ENCODE peak calls at places on chromosomes 7 and 10, in six cellular contexts. C is CD8-positive, alpha-beta T cell; N is HCT116; X is fibroblast of pulmonary artery; E is suprapubic skin; G is MM.1S. D is an unnamed sample.

GRCh38 chr10:108166401-108166800 is 1001.9 kb upstream of the SORCS1 start:
- DNase-seq in C (no peak), N (no peak), X (no peak), E (no peak), G (no peak), D (no peak)

GRCh38 chr10:72719941-72720592 is 28.1 kb downstream of the MCU start:
- DNase-seq in C (no peak), N (no peak), X (no peak), E (no peak), G (no peak), D (no peak)

GRCh38 chr7:100568936-100569844 is 4.5 kb downstream of the SAP25 start:
- DNase-seq in C (peak), N (no peak), X (peak), E (no peak), G (no peak), D (peak)

GRCh38 chr10:117449636-117450035 is 74.4 kb upstream of the PDZD8 start:
- DNase-seq in C (no peak), N (peak), X (no peak), E (no peak), G (no peak), D (peak)

GRCh38 chr7:96297873-96298272 is 24.0 kb downstream of the SLC25A13 start:
- DNase-seq in C (no peak), N (no peak), X (no peak), E (no peak), G (no peak), D (no peak)

GRCh38 chr7:145016068-145016467 is 180.2 kb upstream of the TPK1 start:
- DNase-seq in C (no peak), N (no peak), X (no peak), E (no peak), G (no peak), D (no peak)

GRCh38 chr7:19991936-19992335 is 218.5 kb upstream of the TMEM196 start:
- DNase-seq in C (no peak), N (no peak), X (no peak), E (no peak), G (no peak), D (no peak)

GRCh38 chr7:13829914-13830603 is 159.4 kb downstream of the ETV1 start:
- DNase-seq in C (no peak), N (no peak), X (peak), E (no peak), G (no peak), D (no peak)

GRCh38 chr7:36967387-36967786 is 243.1 kb upstream of the AOAH start:
- DNase-seq in C (no peak), N (peak), X (peak), E (no peak), G (peak), D (peak)

GRCh38 chr7:77702451-77703219 is 6.4 kb downstream of the RSBN1L start:
- DNase-seq in C (no peak), N (no peak), X (no peak), E (no peak), G (no peak), D (no peak)

GRCh38 chr7:120951309-120951706 is 731 bp downstream of the ING3 start:
- DNase-seq in C (no peak), N (no peak), X (no peak), E (no peak), G (no peak), D (no peak)

GRCh38 chr10:114749014-114749413 is 72.6 kb upstream of the FHIP2A start:
- DNase-seq in C (no peak), N (no peak), X (peak), E (no peak), G (no peak), D (no peak)

GRCh38 chr7:39310699-39311098 is 255.5 kb upstream of the YAE1 start:
- DNase-seq in C (no peak), N (no peak), X (no peak), E (no peak), G (no peak), D (no peak)

GRCh38 chr7:68186072-68186471 is 1189.4 kb downstream of the TYW1 start:
- DNase-seq in C (no peak), N (no peak), X (no peak), E (no peak), G (no peak), D (no peak)

GRCh38 chr10:122112021-122112616 is 123.2 kb downstream of the TACC2 start:
- DNase-seq in C (no peak), N (peak), X (peak), E (no peak), G (no peak), D (no peak)

GRCh38 chr7:33873518-33873917 is 31.8 kb upstream of the BMPER start:
- DNase-seq in C (no peak), N (no peak), X (no peak), E (no peak), G (no peak), D (no peak)

GRCh38 chr10:29343607-29344038 is 54.8 kb downstream of the LYZL1 start:
- DNase-seq in C (no peak), N (no peak), X (peak), E (no peak), G (no peak), D (no peak)

GRCh38 chr7:87627634-87627994 is 584 bp upstream of the RUNDC3B start:
- DNase-seq in C (no peak), N (no peak), X (peak), E (no peak), G (no peak), D (no peak)

GRCh38 chr10:16809074-16809718 is 8.0 kb downstream of the RSU1 start:
- DNase-seq in C (peak), N (peak), X (peak), E (no peak), G (peak), D (peak)

GRCh38 chr7:134755422-134756022 is 23.9 kb upstream of the CALD1 start:
- DNase-seq in C (no peak), N (no peak), X (peak), E (no peak), G (no peak), D (no peak)

GRCh38 chr10:89332092-89332633 is 4.4 kb downstream of the IFIT3 start:
- DNase-seq in C (no peak), N (no peak), X (peak), E (no peak), G (peak), D (peak)

GRCh38 chr7:45238806-45239205 is 81.2 kb downstream of the RAMP3 start:
- DNase-seq in C (no peak), N (no peak), X (no peak), E (no peak), G (no peak), D (no peak)

GRCh38 chr7:100071018-100071723 is 10.4 kb downstream of the ZNF3 start:
- DNase-seq in C (no peak), N (no peak), X (no peak), E (no peak), G (no peak), D (no peak)

GRCh38 chr7:66277492-66277891 is 72.4 kb downstream of the TPST1 start:
- DNase-seq in C (no peak), N (no peak), X (no peak), E (no peak), G (no peak), D (no peak)

GRCh38 chr7:95960706-95961244 is 188.4 kb downstream of the DYNC1I1 start:
- DNase-seq in C (no peak), N (no peak), X (no peak), E (no peak), G (no peak), D (no peak)

GRCh38 chr7:93117327-93117726 is 452 bp downstream of the SAMD9 start:
- DNase-seq in C (no peak), N (no peak), X (no peak), E (no peak), G (no peak), D (peak)

GRCh38 chr10:102975483-102976057 is 57.5 kb downstream of the CNNM2 start:
- DNase-seq in C (no peak), N (no peak), X (no peak), E (no peak), G (no peak), D (no peak)

GRCh38 chr7:155190608-155191536 is 106.8 kb upstream of the INSIG1 start:
- DNase-seq in C (peak), N (no peak), X (peak), E (no peak), G (peak), D (peak)

GRCh38 chr7:112790651-112790973 is 419 bp upstream of the TMEM168 start:
- DNase-seq in C (no peak), N (no peak), X (no peak), E (no peak), G (peak), D (peak)

GRCh38 chr7:100773491-100773890 is 40.1 kb downstream of the ZAN start:
- DNase-seq in C (no peak), N (no peak), X (no peak), E (no peak), G (no peak), D (no peak)

GRCh38 chr7:69691734-69692133 is 93.5 kb downstream of the AUTS2 start:
- DNase-seq in C (no peak), N (no peak), X (no peak), E (no peak), G (no peak), D (no peak)

GRCh38 chr7:46131916-46132795 is 211.1 kb upstream of the IGFBP3 start:
- DNase-seq in C (no peak), N (no peak), X (no peak), E (no peak), G (no peak), D (no peak)

GRCh38 chr7:26036092-26036491 is 115.9 kb upstream of the NFE2L3 start:
- DNase-seq in C (no peak), N (no peak), X (no peak), E (no peak), G (no peak), D (no peak)

GRCh38 chr7:12674861-12675260 is 12.6 kb upstream of the ARL4A start:
- DNase-seq in C (peak), N (no peak), X (peak), E (no peak), G (peak), D (peak)

GRCh38 chr7:39624202-39624807 is 933 bp downstream of the RALA start:
- DNase-seq in C (no peak), N (no peak), X (peak), E (no peak), G (peak), D (peak)

GRCh38 chr10:22317771-22318565 is 1.8 kb downstream of the COMMD3 start:
- DNase-seq in C (no peak), N (no peak), X (no peak), E (no peak), G (peak), D (peak)

GRCh38 chr10:22316286-22317120 is at the start of gene COMMD3:
- DNase-seq in C (peak), N (no peak), X (peak), E (peak), G (peak), D (peak)

GRCh38 chr10:22315455-22316285 is 518 bp upstream of the COMMD3 start:
- DNase-seq in C (no peak), N (no peak), X (no peak), E (peak), G (no peak), D (peak)

GRCh38 chr10:22317121-22317370 is 858 bp downstream of the COMMD3 start:
- DNase-seq in C (no peak), N (no peak), X (no peak), E (no peak), G (peak), D (peak)

DNA sequence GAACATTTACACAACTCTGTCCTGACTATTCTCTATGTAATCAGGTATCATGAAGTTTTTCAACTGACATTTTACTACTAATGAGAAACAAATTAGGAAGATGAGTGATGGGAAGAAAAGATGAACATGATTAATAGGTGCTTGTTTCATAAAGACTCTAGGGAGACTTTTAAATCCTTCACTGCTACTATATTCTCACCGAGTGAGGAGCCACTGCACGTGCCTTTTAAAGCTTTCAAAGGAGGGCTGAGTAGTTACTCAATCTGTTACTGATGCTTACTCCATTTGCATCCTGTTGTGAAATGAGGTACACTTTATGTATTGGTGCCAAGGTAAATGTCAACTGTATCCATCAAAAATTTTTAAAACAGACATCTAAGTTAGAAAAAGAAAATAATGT is 1.3 kb upstream of the COMMD3 start:
- DNase-seq in C (no peak), N (no peak), X (peak), E (no peak), G (no peak), D (peak)
- H3K4me3 ChIP-seq in C (no peak), N (no peak), X (no peak), E (no peak), G (peak), D (no peak)

GRCh38 chr10:8034666-8035640 is 19.5 kb upstream of the GATA3 start:
- DNase-seq in C (no peak), N (no peak), X (no peak), E (no peak), G (no peak), D (no peak)
- H3K4me3 ChIP-seq in C (no peak), N (no peak), X (no peak), E (peak), G (no peak), D (no peak)

GRCh38 chr7:28093617-28094232 is 86.9 kb downstream of the JAZF1 start:
- DNase-seq in C (peak), N (peak), X (peak), E (peak), G (peak), D (peak)

GRCh38 chr7:28091190-28091589 is 89.4 kb downstream of the JAZF1 start:
- DNase-seq in C (no peak), N (no peak), X (no peak), E (no peak), G (no peak), D (no peak)

GRCh38 chr7:28086198-28086597 is 94.4 kb downstream of the JAZF1 start:
- DNase-seq in C (no peak), N (no peak), X (no peak), E (no peak), G (peak), D (no peak)

GRCh38 chr7:28088032-28088431 is 92.6 kb downstream of the JAZF1 start:
- DNase-seq in C (no peak), N (no peak), X (peak), E (no peak), G (peak), D (no peak)

GRCh38 chr7:28089120-28089714 is 91.4 kb downstream of the JAZF1 start:
- DNase-seq in C (no peak), N (no peak), X (no peak), E (no peak), G (no peak), D (no peak)
- H3K4me3 ChIP-seq in C (no peak), N (no peak), X (no peak), E (no peak), G (no peak), D (no peak)

DNA sequence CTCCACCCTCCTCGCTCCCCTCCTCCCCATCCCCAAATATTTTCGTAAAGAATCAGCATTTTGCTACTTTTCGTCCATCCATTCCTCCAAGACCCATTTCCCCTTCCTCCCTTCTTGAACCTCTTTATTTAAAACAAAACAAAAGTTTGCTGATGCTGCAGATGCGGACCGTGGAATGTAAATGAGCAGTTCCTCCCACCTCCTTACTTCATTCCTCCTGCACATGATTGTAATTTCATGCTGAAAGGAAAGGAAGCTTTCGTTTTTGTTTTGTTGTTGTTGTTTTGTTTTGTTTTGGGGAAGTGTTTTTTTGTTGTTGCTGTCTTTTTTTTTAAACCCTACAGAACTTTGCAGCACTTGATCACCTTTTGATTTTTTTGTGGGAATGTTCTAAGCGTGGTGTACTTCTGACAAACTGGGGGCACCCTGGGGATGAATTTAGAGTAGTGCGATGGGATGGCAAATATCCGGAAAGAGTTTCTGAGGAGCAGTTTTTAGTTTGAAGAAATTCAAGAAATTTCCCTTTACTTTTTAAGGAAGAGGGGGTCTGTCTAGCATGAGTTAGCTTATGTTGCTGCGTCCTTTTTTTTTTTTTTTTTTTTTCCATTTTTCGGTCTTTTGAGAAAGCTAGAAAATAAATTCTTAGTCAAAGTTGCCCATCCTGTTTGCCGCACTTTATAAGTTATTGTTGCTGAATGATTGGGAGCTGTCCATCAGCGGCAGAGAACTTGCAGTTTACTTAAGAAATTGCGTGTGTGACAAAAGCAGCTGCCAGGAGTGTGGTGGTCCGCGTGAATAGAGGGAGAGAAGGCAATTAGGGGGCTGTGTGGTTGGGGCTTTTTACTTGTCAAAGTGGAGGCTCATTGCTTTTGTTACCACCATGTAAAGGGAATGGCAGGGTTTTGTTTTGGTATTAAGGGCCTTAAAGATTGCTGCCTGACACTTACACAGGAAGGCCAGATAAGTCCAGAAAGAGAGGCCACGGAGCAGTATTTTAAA is 177.5 kb downstream of the TCF7L2 start:
- DNase-seq in C (no peak), N (no peak), X (peak), E (no peak), G (no peak), D (no peak)
- H3K4me3 ChIP-seq in C (no peak), N (no peak), X (peak), E (peak), G (no peak), D (no peak)

DNA sequence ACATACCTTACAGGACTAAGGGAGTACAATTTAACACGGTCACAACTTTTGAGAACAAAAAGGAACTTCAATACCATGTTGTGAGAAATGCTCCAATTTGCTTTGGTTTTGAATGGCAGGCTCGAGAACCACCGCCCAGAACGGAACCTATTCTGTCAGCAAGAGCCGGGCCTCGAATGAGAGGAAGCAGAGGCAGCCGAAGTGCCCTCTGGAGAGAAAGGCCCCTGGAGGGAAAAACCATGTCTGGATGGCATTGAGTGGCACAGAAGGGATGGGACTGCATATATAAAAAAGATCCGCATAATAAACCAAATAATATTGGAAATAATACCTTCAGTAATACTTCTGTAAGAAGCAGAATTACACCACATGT is 85.6 kb downstream of the CHST15 start:
- DNase-seq in C (no peak), N (no peak), X (no peak), E (peak), G (no peak), D (no peak)
- H3K4me3 ChIP-seq in C (no peak), N (no peak), X (no peak), E (no peak), G (no peak), D (no peak)

DNA sequence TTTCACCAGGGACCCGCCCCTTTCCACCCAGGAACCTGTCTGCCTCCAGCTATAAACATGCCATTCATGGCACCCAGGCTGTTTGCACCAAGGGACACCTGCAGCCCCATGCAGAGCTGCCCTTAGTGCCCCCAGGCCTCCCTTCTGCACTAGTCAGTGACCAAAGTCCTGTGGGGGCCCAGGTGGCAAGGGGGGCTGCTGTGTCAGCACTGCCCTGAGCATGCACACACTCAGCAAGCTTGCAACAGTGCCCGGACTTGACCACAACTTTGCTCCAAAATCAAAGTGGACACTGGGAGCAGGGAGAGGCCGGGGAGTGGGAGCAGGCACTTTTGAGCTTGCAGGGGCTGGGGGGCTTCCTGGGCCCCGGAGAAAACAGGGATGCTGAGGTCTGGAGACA is 192.9 kb upstream of the MBL2 start:
- DNase-seq in C (no peak), N (no peak), X (no peak), E (no peak), G (no peak), D (no peak)
- H3K4me3 ChIP-seq in C (no peak), N (no peak), X (no peak), E (no peak), G (no peak), D (no peak)

DNA sequence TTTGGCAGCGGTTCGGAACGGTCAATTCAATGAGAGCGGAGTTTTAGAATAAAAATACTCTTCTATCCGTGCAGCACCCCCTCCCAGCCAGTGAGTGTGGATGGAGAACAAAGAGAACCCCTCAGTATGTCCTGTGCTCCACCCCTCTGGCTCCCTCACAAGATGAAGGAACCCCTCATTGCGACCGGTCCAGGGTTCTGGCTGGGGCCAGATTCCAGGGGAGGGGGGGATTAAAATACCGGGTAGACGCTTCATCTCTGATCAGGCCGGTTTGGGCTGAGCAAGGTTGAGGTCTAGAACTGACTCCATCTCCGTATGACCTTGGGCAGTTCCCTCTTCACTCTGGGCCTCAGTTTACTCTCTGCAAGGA is 5.9 kb downstream of the CYP26C1 start:
- DNase-seq in C (no peak), N (no peak), X (no peak), E (no peak), G (no peak), D (no peak)
- H3K4me3 ChIP-seq in C (no peak), N (no peak), X (no peak), E (no peak), G (no peak), D (no peak)

D was measured in Karpas-422.